ENCODE peak calls at places on chromosomes 12 and 14, in ten cellular contexts. G is transverse colon; Y is progenitor cell of endocrine pancreas; D is GM04504; Z is SK-MEL-5; X is CD4-positive, alpha-beta memory T cell; K is hepatic stellate cell; B is LHCN-M2; L is activated naive CD4-positive, alpha-beta T cell treated with anti-CD3 and anti-CD28 coated beads, Interleukin-2, amount 10 ng/mL, durations not matched to agents 7 days and 5 days; O is naive thymus-derived CD8-positive, alpha-beta T cell. R is an unnamed sample.

GRCh38 chr14:21059842-21060589 is 2.4 kb downstream of the RNASE8 start:
- DNase-seq in G (no peak), Y (no peak), D (peak), Z (peak), X (no peak), K (no peak), B (no peak), L (no peak), O (no peak), R (no peak)

GRCh38 chr14:89201645-89202044 is 215.4 kb downstream of the FOXN3 start:
- DNase-seq in G (no peak), Y (no peak), D (no peak), Z (no peak), X (no peak), K (no peak), B (no peak), L (no peak), O (no peak), R (no peak)

GRCh38 chr14:21231020-21231652 is 38.1 kb downstream of the HNRNPC start:
- DNase-seq in G (no peak), Y (no peak), D (no peak), Z (no peak), X (peak), K (no peak), B (no peak), L (peak), O (no peak), R (no peak)

GRCh38 chr12:104699489-104700194 is 242.9 kb downstream of the CHST11 start:
- DNase-seq in G (no peak), Y (no peak), D (no peak), Z (no peak), X (no peak), K (peak), B (no peak), L (no peak), O (no peak), R (no peak)

GRCh38 chr12:107271523-107271922 is 178.2 kb upstream of the CRY1 start:
- DNase-seq in G (no peak), Y (no peak), D (no peak), Z (no peak), X (no peak), K (no peak), B (no peak), L (no peak), O (no peak), R (no peak)

GRCh38 chr14:103512701-103513611 is 9.7 kb downstream of the CKB start:
- DNase-seq in G (peak), Y (no peak), D (peak), Z (no peak), X (no peak), K (peak), B (peak), L (no peak), O (no peak), R (peak)

GRCh38 chr12:47034661-47035060 is 44.8 kb upstream of the PCED1B start:
- DNase-seq in G (no peak), Y (no peak), D (no peak), Z (no peak), X (no peak), K (no peak), B (peak), L (no peak), O (no peak), R (no peak)

GRCh38 chr12:5577239-5577638 is 145.3 kb downstream of the NTF3 start:
- DNase-seq in G (peak), Y (no peak), D (no peak), Z (no peak), X (no peak), K (no peak), B (no peak), L (no peak), O (no peak), R (no peak)

GRCh38 chr12:105414088-105414487 is 83.6 kb downstream of the C12orf75 start:
- DNase-seq in G (no peak), Y (no peak), D (no peak), Z (no peak), X (no peak), K (no peak), B (no peak), L (no peak), O (no peak), R (no peak)

GRCh38 chr12:93146278-93146939 is 217.3 kb upstream of the EEA1 start:
- DNase-seq in G (no peak), Y (no peak), D (no peak), Z (peak), X (no peak), K (no peak), B (peak), L (no peak), O (no peak), R (no peak)

GRCh38 chr12:4238577-4238976 is 35.0 kb upstream of the CCND2 start:
- DNase-seq in G (no peak), Y (no peak), D (no peak), Z (no peak), X (no peak), K (no peak), B (no peak), L (no peak), O (no peak), R (no peak)

GRCh38 chr14:88210426-88210825 is 112.6 kb downstream of the KCNK10 start:
- DNase-seq in G (no peak), Y (no peak), D (no peak), Z (no peak), X (no peak), K (no peak), B (no peak), L (no peak), O (no peak), R (no peak)

GRCh38 chr14:21056520-21057163 is 980 bp upstream of the RNASE8 start:
- DNase-seq in G (peak), Y (no peak), D (peak), Z (no peak), X (no peak), K (no peak), B (peak), L (no peak), O (no peak), R (no peak)